ENCODE peak calls at places on chromosome 6, in seven cellular contexts. R is tibial nerve, M is heart right ventricle, X is neural progenitor cell, C is sigmoid colon, F is PC-3, K is ovary. O is an unnamed sample. For H3K27me3, the result is how much of the 10 kb centered on the place peaks cover.

GRCh38 chr6:139144490-139145085 is 9.7 kb downstream of the HECA start:
- DNase-seq in C (no peak), K (no peak), X (no peak), F (no peak), R (no peak), M (no peak), O (no peak)

GRCh38 chr6:53888931-53889330 is 94.1 kb downstream of the LRRC1 start:
- DNase-seq in M (no peak), C (no peak), F (peak), R (no peak), K (no peak), X (no peak), O (no peak)

GRCh38 chr6:106369739-106370138 is 9.2 kb downstream of the CRYBG1 start:
- DNase-seq in F (no peak), K (no peak), M (no peak), R (no peak), C (no peak), X (no peak), O (no peak)

GRCh38 chr6:74289881-74290280 is 593.9 kb downstream of the CD109 start:
- DNase-seq in C (no peak), F (peak), K (no peak), M (no peak), R (no peak), X (no peak), O (no peak)

GRCh38 chr6:53107091-53107490 is 41.5 kb downstream of the GCM1 start:
- DNase-seq in M (no peak), F (peak), R (no peak), K (no peak), C (no peak), X (no peak), O (no peak)

GRCh38 chr6:106997392-106998257 is 23.1 kb upstream of the CD24 start:
- DNase-seq in R (no peak), M (no peak), X (peak), C (no peak), F (peak), K (no peak), O (peak)

GRCh38 chr6:87731818-87732661 is 30.0 kb upstream of the AKIRIN2 start:
- DNase-seq in X (no peak), F (peak), M (peak), K (peak), R (peak), C (peak), O (peak)

GRCh38 chr6:97963148-97963680 is 680.2 kb upstream of the MMS22L start:
- DNase-seq in F (peak), X (no peak), K (no peak), M (no peak), C (no peak), R (no peak), O (no peak)

GRCh38 chr6:117338567-117338966 is 73.2 kb downstream of the VGLL2 start:
- DNase-seq in K (no peak), M (peak), C (no peak), R (no peak), X (no peak), F (no peak), O (no peak)

GRCh38 chr6:121849477-121849876 is 414.0 kb downstream of the GJA1 start:
- DNase-seq in X (peak), R (peak), C (peak), K (peak), M (no peak), F (peak), O (no peak)

GRCh38 chr6:107120404-107120803 is 5.1 kb upstream of the BEND3 start:
- DNase-seq in X (no peak), C (no peak), F (no peak), R (no peak), M (no peak), K (no peak), O (no peak)

GRCh38 chr6:99712560-99712959 is 105.9 kb downstream of the PRDM13 start:
- DNase-seq in C (no peak), X (no peak), F (no peak), R (no peak), M (no peak), K (no peak), O (no peak)

GRCh38 chr6:136607932-136608772 is 57.9 kb upstream of the MAP7 start:
- DNase-seq in R (peak), K (no peak), M (peak), X (peak), F (peak), C (no peak), O (peak)

GRCh38 chr6:80105972-80106417 is 476 bp upstream of the BCKDHB start:
- DNase-seq in R (no peak), C (no peak), K (no peak), M (no peak), X (no peak), F (no peak), O (no peak)

GRCh38 chr6:100096356-100096755 is 102.3 kb upstream of the MCHR2 start:
- DNase-seq in R (no peak), C (no peak), X (no peak), M (no peak), F (no peak), K (no peak), O (no peak)

GRCh38 chr6:170165085-170165484 is 125.8 kb downstream of the DLL1 start:
- DNase-seq in M (peak), K (peak), R (no peak), C (peak), X (no peak), F (no peak), O (no peak)

GRCh38 chr6:33976425-33977360 is 169.2 kb downstream of the GRM4 start:
- DNase-seq in F (no peak), K (no peak), X (no peak), C (no peak), M (no peak), R (no peak), O (no peak)
- H3K27me3 ChIP-seq in F (under half), K (under half), X (under half), C (under half), M (under half), R (under half), O (under half)

DNA sequence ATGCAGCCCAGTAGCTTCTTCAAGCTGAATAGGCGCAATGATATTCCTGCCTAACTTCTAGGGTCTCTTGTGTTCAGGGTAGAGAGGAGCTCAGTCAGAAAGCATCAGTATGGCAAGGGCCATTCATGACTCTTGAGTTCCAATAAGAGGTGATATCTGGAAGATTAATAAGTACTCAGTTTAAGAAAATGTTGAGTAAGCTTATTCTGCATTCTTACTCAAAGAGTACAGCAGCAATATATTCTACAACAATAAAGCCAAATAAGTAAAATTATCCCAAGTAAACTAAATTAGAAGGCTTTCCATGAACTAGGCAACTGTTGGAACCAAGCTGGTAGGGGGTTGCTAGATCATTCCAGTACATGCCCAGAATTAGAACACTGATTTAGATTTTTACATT is 303.2 kb downstream of the PACRG start:
- DNase-seq in X (no peak), F (no peak), M (no peak), K (no peak), C (no peak), R (no peak), O (no peak)
- TF ChIP-seq CTCF in X (no peak), F (no peak), M (no peak), K (no peak), C (no peak), R (no peak), O (no peak)

GRCh38 chr6:36925809-36926208 is 28.7 kb upstream of the PI16 start:
- DNase-seq in M (no peak), F (no peak), R (no peak), C (no peak), K (no peak), X (no peak), O (no peak)

GRCh38 chr6:36926711-36927110 is 27.8 kb upstream of the PI16 start:
- DNase-seq in X (no peak), K (no peak), M (no peak), F (no peak), C (no peak), R (no peak), O (no peak)

GRCh38 chr6:36928547-36928918 is 26.0 kb upstream of the PI16 start:
- DNase-seq in F (no peak), M (peak), K (no peak), C (no peak), R (no peak), X (no peak), O (no peak)

GRCh38 chr6:36927691-36928546 is 26.6 kb upstream of the PI16 start:
- DNase-seq in K (no peak), C (peak), M (no peak), F (no peak), X (no peak), R (no peak), O (no peak)

DNA sequence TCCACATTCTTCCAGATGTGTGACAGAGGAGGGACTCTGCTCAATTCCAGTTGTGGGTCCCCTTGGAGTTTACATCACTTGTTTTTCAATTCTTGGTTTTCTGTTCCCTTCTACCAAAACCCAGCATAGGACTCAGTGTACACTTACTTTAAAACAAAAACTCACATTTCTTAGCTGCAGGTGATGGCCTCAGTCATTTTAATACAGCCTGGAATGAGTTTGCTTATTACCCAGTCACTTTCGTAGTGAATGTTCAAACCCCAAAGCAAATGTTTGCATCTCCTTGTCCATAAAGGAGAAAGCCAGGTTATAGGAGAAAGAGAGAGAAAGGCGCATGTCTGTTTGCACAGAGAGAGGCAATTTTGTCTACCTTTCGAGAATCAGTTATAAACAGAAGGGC is 27.4 kb upstream of the PI16 start:
- DNase-seq in M (no peak), R (no peak), X (no peak), F (no peak), K (no peak), C (no peak), O (no peak)
- H3K27ac ChIP-seq in M (peak), R (no peak), X (no peak), F (no peak), K (peak), C (peak), O (no peak)

GRCh38 chr6:111740506-111740905 is 132.7 kb downstream of the FYN start:
- DNase-seq in F (no peak), X (no peak), M (no peak), K (no peak), R (no peak), C (no peak), O (no peak)

GRCh38 chr6:111743318-111743717 is 129.9 kb downstream of the FYN start:
- DNase-seq in C (no peak), M (no peak), F (no peak), K (no peak), X (no peak), R (no peak), O (no peak)

GRCh38 chr6:111739257-111739696 is 133.6 kb upstream of the TRAF3IP2 start:
- DNase-seq in X (no peak), M (peak), R (no peak), K (no peak), C (no peak), F (no peak), O (no peak)

GRCh38 chr6:111743859-111744692 is 129.2 kb downstream of the FYN start:
- DNase-seq in M (no peak), X (no peak), F (no peak), C (no peak), R (peak), K (no peak), O (no peak)

DNA sequence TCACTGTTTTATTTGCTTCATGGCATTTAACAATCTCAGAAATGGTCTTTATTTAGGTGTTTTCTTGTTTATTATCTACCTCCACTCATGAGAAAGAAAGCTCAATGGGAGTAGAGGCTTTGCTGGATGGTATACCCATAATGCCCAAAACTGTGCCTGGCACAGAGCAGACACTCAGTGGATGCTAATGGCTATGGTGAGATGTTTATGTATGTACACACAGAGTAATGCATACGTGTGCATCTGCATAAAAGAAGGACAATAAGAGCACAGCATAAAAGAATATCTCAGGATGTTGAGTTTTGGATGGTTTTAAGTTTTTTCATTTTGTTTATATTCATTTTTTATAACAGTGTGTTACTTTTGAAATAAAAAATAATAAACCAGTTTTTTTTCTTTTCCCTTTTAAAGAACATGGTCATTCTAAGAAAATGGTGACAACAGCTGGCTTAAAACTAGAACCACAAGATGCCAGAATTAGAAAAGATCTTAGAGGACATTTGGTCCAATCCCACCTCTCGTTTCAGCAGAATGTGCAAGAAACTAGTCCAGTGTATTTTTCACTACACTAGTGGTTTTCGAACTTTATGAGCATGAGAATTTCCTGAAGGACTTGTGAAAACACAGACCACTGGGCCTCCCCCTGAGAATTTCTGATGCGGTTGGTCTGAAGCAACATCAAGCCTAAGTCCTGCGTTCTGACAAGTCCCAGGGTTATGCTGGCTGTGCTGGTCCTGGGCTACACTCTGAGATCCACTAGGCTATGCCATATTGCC is 131.9 kb downstream of the FYN start:
- DNase-seq in X (no peak), F (no peak), K (no peak), M (no peak), R (no peak), C (no peak), O (no peak)
- H3K27me3 ChIP-seq in X (under half), F (under half), K (under half), M (under half), R (under half), C (under half), O (under half)

GRCh38 chr6:43052842-43053544 is 658 bp downstream of the CUL7 start:
- DNase-seq in X (no peak), R (no peak), C (no peak), M (peak), K (peak), F (no peak), O (no peak)

GRCh38 chr6:43055966-43056365 is 2.3 kb upstream of the CUL7 start:
- DNase-seq in R (no peak), C (no peak), M (no peak), F (no peak), X (no peak), K (no peak), O (no peak)

GRCh38 chr6:43052225-43052841 is 1.3 kb downstream of the CUL7 start:
- DNase-seq in K (no peak), F (no peak), X (no peak), R (no peak), C (no peak), M (no peak), O (no peak)

GRCh38 chr6:43054206-43054943 is 724 bp upstream of the CUL7 start:
- DNase-seq in M (no peak), R (no peak), F (no peak), K (peak), X (no peak), C (no peak), O (no peak)

DNA sequence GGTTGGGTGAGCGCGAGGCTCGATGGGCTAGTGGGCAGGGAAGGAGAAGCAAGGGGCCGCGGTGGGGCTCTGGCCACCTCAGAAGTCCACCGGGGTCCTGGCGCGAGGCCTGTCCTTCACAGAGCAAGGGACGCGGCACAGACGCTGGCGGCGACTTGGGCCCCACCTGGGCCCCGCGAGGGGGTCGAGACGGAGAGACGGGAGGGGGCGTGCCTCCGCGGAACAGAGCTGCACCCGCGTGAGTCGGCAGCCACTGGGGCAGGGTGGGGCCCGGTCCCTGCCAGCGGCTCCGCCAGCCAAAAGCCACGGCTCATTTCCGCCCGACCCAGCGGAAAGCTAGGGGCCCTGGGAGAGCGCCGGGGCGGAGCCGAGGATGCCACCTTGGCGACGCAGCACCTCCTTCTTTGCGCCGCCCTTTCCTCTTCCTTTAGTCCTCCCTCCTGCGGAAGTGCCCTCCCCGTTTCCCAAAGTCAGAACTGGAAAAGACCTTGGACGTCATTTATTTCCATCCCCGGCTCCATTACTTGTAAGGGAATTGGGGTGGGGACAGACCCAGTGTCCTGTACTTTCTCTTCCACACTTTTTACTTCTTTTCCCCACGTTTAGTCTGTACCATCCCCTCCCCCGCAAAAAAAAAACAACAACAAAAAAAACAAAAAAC is at the start of gene CUL7:
- DNase-seq in M (peak), F (peak), K (peak), R (peak), C (peak), X (peak), O (peak)
- TF ChIP-seq CTCF in M (peak), F (no peak), K (no peak), R (peak), C (no peak), X (no peak), O (no peak)

GRCh38 chr6:43776115-43776798 is 6.2 kb downstream of the VEGFA start:
- DNase-seq in X (no peak), F (no peak), R (no peak), M (no peak), K (no peak), C (peak), O (no peak)
- H3K27ac ChIP-seq in X (no peak), F (no peak), R (no peak), M (peak), K (no peak), C (no peak), O (no peak)

GRCh38 chr6:26593278-26594127 is 3.2 kb upstream of the ABT1 start:
- DNase-seq in K (no peak), M (no peak), R (no peak), C (no peak), F (no peak), X (no peak), O (no peak)
- H3K27me3 ChIP-seq in K (under half), M (under half), R (under half), C (under half), F (under half), X (under half), O (under half)

GRCh38 chr6:96015321-96015790 is 418 bp upstream of the FUT9 start:
- DNase-seq in X (peak), K (no peak), C (peak), F (no peak), R (no peak), M (no peak), O (no peak)

GRCh38 chr6:96016781-96017180 is 1.0 kb downstream of the FUT9 start:
- DNase-seq in F (no peak), R (no peak), K (no peak), X (no peak), C (no peak), M (no peak), O (no peak)

GRCh38 chr6:96014846-96015245 is 928 bp upstream of the FUT9 start:
- DNase-seq in M (no peak), R (no peak), F (no peak), C (no peak), X (no peak), K (no peak), O (no peak)

GRCh38 chr6:96013531-96013930 is 2.2 kb upstream of the FUT9 start:
- DNase-seq in F (no peak), K (no peak), M (no peak), X (no peak), C (no peak), R (no peak), O (no peak)

DNA sequence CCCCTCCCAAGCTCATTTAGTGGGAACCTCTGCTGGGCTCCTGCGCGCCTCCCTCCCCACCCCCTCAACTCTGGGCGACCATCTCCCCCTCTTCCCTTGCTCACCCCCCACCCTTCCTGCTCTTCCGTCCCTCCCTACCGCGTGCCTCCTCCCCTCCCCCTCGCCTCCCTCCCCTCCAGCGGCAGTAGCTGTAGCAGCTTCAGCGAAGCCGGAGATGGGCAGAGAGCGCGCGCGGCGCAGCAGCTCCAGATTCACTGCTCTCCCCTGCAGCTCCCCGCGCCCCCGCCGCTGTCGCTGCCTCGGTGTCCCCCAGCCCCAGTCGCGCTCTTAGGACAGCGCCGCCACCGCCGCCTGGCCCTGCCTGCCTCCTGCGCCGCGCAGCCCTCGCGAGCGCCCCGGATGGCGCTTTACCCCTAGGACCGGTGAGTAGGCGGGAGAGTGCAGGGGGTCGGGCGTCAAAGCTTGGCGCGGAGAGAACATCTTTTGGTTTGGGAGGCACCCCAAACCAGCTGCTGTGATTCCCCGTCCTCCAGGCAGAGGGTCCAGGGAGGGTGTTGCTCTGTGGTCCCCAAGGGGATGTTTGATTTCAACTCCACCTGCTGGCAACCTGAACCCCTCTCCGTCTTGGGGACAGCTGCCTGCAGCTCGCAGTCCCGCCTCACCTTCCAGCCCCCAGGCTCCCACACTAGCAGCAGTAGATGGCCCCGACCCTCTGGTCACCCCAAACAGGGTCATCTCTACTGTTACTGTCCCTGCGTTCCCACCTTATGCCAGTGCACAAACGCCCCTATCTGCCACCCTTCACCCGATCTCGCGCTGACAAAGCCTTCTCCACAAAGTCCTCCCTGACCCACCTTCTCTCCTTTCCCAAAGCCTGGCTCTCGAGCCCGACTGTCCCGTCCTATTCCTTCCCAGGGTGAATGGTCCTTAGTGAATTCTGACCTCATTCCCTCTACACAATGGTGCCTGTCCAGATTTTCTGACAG is at the start of gene FUT9:
- DNase-seq in M (no peak), F (no peak), R (no peak), X (peak), C (peak), K (no peak), O (no peak)
- TF ChIP-seq CTCF in M (no peak), F (no peak), R (no peak), X (peak), C (no peak), K (no peak), O (no peak)

GRCh38 chr6:160040055-160040454 is 71.2 kb downstream of the IGF2R start:
- DNase-seq in C (no peak), F (no peak), M (no peak), X (no peak), K (no peak), R (no peak), O (no peak)
- H3K27ac ChIP-seq in C (no peak), F (no peak), M (no peak), X (no peak), K (no peak), R (no peak), O (no peak)